ENCODE peak calls at places on chromosomes 5 and 9, in four cellular contexts. R is cardiac fibroblast; N is Daoy; Z is effector memory CD4-positive, alpha-beta T cell. A is an unnamed sample.

GRCh38 chr9:91077624-91078023 is 276.0 kb downstream of the SYK start:
- DNase-seq in R (no peak), N (no peak), Z (no peak), A (no peak)

GRCh38 chr5:144504929-144505578 is 334.4 kb downstream of the KCTD16 start:
- DNase-seq in R (no peak), N (peak; percentile 2), Z (no peak), A (no peak)

GRCh38 chr5:27437594-27438200 is 399.3 kb upstream of the CDH9 start:
- DNase-seq in R (no peak), N (no peak), Z (no peak), A (no peak)

GRCh38 chr5:67182406-67182805 is 14.2 kb downstream of the CD180 start:
- DNase-seq in R (peak; percentile 83), N (peak; percentile 83), Z (no peak), A (no peak)

GRCh38 chr9:88706193-88707112 is 171.5 kb downstream of the NXNL2 start:
- DNase-seq in R (no peak), N (no peak), Z (no peak), A (no peak)

GRCh38 chr5:56314536-56314935 is 81.4 kb upstream of the ANKRD55 start:
- DNase-seq in R (peak; percentile 53), N (peak; percentile 23), Z (no peak), A (no peak)

GRCh38 chr5:68405784-68406183 is 190.2 kb downstream of the PIK3R1 start:
- DNase-seq in R (no peak), N (no peak), Z (no peak), A (no peak)

GRCh38 chr9:83623634-83623991 is 670 bp downstream of the IDNK start:
- DNase-seq in R (no peak), N (no peak), Z (no peak), A (no peak)

GRCh38 chr5:96691503-96692303 is 29.5 kb downstream of the CAST start:
- DNase-seq in R (peak; percentile 62), N (no peak), Z (no peak), A (no peak)

GRCh38 chr5:17302138-17302537 is 84.7 kb downstream of the BASP1 start:
- DNase-seq in R (no peak), N (peak; percentile 19), Z (no peak), A (no peak)

GRCh38 chr5:65263291-65263690 is 218.4 kb downstream of the ADAMTS6 start:
- DNase-seq in R (peak; percentile 45), N (peak; percentile 25), Z (no peak), A (no peak)

GRCh38 chr5:82386576-82386975 is 108.4 kb upstream of the RPS23 start:
- DNase-seq in R (no peak), N (peak; percentile 45), Z (no peak), A (no peak)

GRCh38 chr9:98503867-98504800 is 204.6 kb downstream of the GABBR2 start:
- DNase-seq in R (no peak), N (no peak), Z (no peak), A (no peak)

GRCh38 chr9:131304676-131305366 is 15.3 kb downstream of the PLPP7 start:
- DNase-seq in R (no peak), N (no peak), Z (no peak), A (no peak)

GRCh38 chr5:51398875-51399635 is 15.8 kb downstream of the ISL1 start:
- DNase-seq in R (no peak), N (peak; percentile 15), Z (no peak), A (no peak)

GRCh38 chr9:18728642-18729041 is 254.7 kb downstream of the ADAMTSL1 start:
- DNase-seq in R (no peak), N (no peak), Z (no peak), A (no peak)

GRCh38 chr5:91367374-91367773 is 15.7 kb downstream of the ARRDC3 start:
- DNase-seq in R (peak; percentile 22), N (no peak), Z (no peak), A (no peak)

GRCh38 chr5:90888511-90889324 is 330.1 kb downstream of the ADGRV1 start:
- DNase-seq in R (peak; percentile 62), N (peak; percentile 45), Z (no peak), A (peak; percentile 28)

GRCh38 chr5:75457691-75458090 is 53.7 kb downstream of the CERT1 start:
- DNase-seq in R (no peak), N (no peak), Z (no peak), A (no peak)

GRCh38 chr9:83296123-83296522 is 233.2 kb upstream of the RASEF start:
- DNase-seq in R (no peak), N (no peak), Z (no peak), A (no peak)

GRCh38 chr5:142235050-142235797 is 89.6 kb downstream of the SPRY4 start:
- DNase-seq in R (peak; percentile 34), N (no peak), Z (no peak), A (no peak)

GRCh38 chr5:43193171-43193951 is 1.3 kb downstream of the NIM1K start:
- DNase-seq in R (peak; percentile 97), N (peak; percentile 54), Z (no peak), A (peak; percentile 98)

GRCh38 chr9:125988479-125989050 is 241.4 kb downstream of the PBX3 start:
- DNase-seq in R (no peak), N (no peak), Z (no peak), A (no peak)

GRCh38 chr5:76622973-76623596 is at the start of gene F2RL2:
- DNase-seq in R (peak; percentile 85), N (peak; percentile 86), Z (no peak), A (no peak)

GRCh38 chr9:77885104-77885672 is 146.4 kb downstream of the GNAQ start:
- DNase-seq in R (no peak), N (no peak), Z (no peak), A (no peak)

GRCh38 chr9:6680797-6681146 is 35.2 kb upstream of the GLDC start:
- DNase-seq in R (no peak), N (peak; percentile 78), Z (no peak), A (no peak)

GRCh38 chr5:179165421-179166170 is 105.4 kb downstream of the ZNF354C start:
- DNase-seq in R (no peak), N (no peak), Z (no peak), A (no peak)

GRCh38 chr5:61132559-61132958 is 29.7 kb downstream of the SMIM15 start:
- DNase-seq in R (peak; percentile 9), N (no peak), Z (no peak), A (no peak)

GRCh38 chr5:7682379-7682778 is 168.6 kb downstream of the CFAP90 start:
- DNase-seq in R (no peak), N (no peak), Z (no peak), A (no peak)

GRCh38 chr9:36866840-36867239 is 167.2 kb downstream of the PAX5 start:
- DNase-seq in R (no peak), N (no peak), Z (no peak), A (no peak)

GRCh38 chr5:146965781-146966659 is 87.5 kb upstream of the PPP2R2B start:
- DNase-seq in R (peak; percentile 85), N (peak; percentile 70), Z (no peak), A (peak; percentile 52)

GRCh38 chr5:657570-657969 is 35.6 kb downstream of the TPPP start:
- DNase-seq in R (peak; percentile 90), N (peak; percentile 95), Z (no peak), A (no peak)

GRCh38 chr5:26569929-26570258 is 468.5 kb downstream of the CDH9 start:
- DNase-seq in R (no peak), N (no peak), Z (no peak), A (no peak)

GRCh38 chr5:98631311-98632054 is 142.0 kb upstream of the RGMB start:
- DNase-seq in R (peak; percentile 65), N (peak; percentile 25), Z (no peak), A (peak; percentile 95)

GRCh38 chr5:158234323-158235158 is 375.6 kb upstream of the CLINT1 start:
- DNase-seq in R (no peak), N (peak; percentile 51), Z (no peak), A (no peak)

GRCh38 chr9:136511670-136512592 is 29.1 kb upstream of the SEC16A start:
- DNase-seq in R (peak; percentile 47), N (no peak), Z (no peak), A (no peak)

GRCh38 chr9:13278368-13279246 is 885 bp downstream of the MPDZ start:
- DNase-seq in R (peak; percentile 77), N (peak; percentile 77), Z (no peak), A (no peak)

GRCh38 chr5:164013077-164013670 is 507.8 kb downstream of the MAT2B start:
- DNase-seq in R (peak; percentile 91), N (peak; percentile 32), Z (no peak), A (peak; percentile 59)

GRCh38 chr5:139740138-139740992 is 55.2 kb upstream of the PSD2 start:
- DNase-seq in R (no peak), N (no peak), Z (no peak), A (no peak)